ENCODE peak calls at places on chromosome 7, in nine cellular contexts. E, G, P, F, O, Q, T, C and K are unnamed samples.

GRCh38 chr7:73329861-73330581 is 2.1 kb downstream of the FKBP6 start:
- DNase-seq in E (peak; percentile 36), G (no peak), P (no peak), F (no peak), O (no peak), Q (no peak), T (no peak), C (no peak), K (no peak)

GRCh38 chr7:36396150-36396549 is 6.5 kb downstream of the ANLN start:
- DNase-seq in E (peak; percentile 23), G (no peak), P (no peak), F (no peak), O (no peak), Q (no peak), T (no peak), C (no peak), K (no peak)

GRCh38 chr7:21261627-21262564 is 166.0 kb upstream of the SP4 start:
- DNase-seq in E (peak; percentile 48), G (peak; percentile 32), P (no peak), F (peak; percentile 56), O (peak; percentile 24), Q (no peak), T (no peak), C (peak; percentile 51), K (no peak)

GRCh38 chr7:26348987-26349809 is 57.5 kb downstream of the SNX10 start:
- DNase-seq in E (no peak), G (no peak), P (no peak), F (no peak), O (no peak), Q (no peak), T (no peak), C (no peak), K (no peak)

GRCh38 chr7:113742377-113742776 is 176.4 kb downstream of the PPP1R3A start:
- DNase-seq in E (no peak), G (no peak), P (no peak), F (no peak), O (no peak), Q (no peak), T (no peak), C (no peak), K (no peak)

GRCh38 chr7:7696458-7697119 is 21.8 kb downstream of the RPA3 start:
- DNase-seq in E (peak; percentile 51), G (peak; percentile 43), P (no peak), F (no peak), O (peak; percentile 18), Q (peak; percentile 63), T (no peak), C (no peak), K (no peak)

GRCh38 chr7:98724591-98724990 is 107.5 kb downstream of the NPTX2 start:
- DNase-seq in E (peak; percentile 12), G (no peak), P (no peak), F (no peak), O (no peak), Q (no peak), T (no peak), C (no peak), K (no peak)

GRCh38 chr7:157432957-157433576 is 96.3 kb downstream of the DNAJB6 start:
- DNase-seq in E (peak; percentile 52), G (no peak), P (no peak), F (peak; percentile 70), O (peak; percentile 34), Q (no peak), T (no peak), C (peak; percentile 51), K (peak; percentile 52)

GRCh38 chr7:110839866-110840265 is 251.1 kb upstream of the LRRN3 start:
- DNase-seq in E (peak; percentile 66), G (peak; percentile 33), P (no peak), F (peak; percentile 29), O (no peak), Q (no peak), T (peak; percentile 21), C (peak; percentile 83), K (no peak)

GRCh38 chr7:151068069-151068773 is 8.8 kb downstream of the SLC4A2 start:
- DNase-seq in E (peak; percentile 47), G (no peak), P (no peak), F (no peak), O (no peak), Q (no peak), T (no peak), C (no peak), K (no peak)

GRCh38 chr7:51026341-51026740 is 243.6 kb upstream of the GRB10 start:
- DNase-seq in E (no peak), G (no peak), P (peak; percentile 28), F (no peak), O (no peak), Q (no peak), T (no peak), C (no peak), K (no peak)

GRCh38 chr7:57305192-57305748 is 144.7 kb upstream of the ZNF716 start:
- DNase-seq in E (no peak), G (no peak), P (no peak), F (peak; percentile 46), O (no peak), Q (no peak), T (no peak), C (no peak), K (no peak)

GRCh38 chr7:31663072-31663471 is 23.9 kb upstream of the PPP1R17 start:
- DNase-seq in E (no peak), G (peak; percentile 1), P (no peak), F (no peak), O (no peak), Q (no peak), T (no peak), C (no peak), K (no peak)

DNA sequence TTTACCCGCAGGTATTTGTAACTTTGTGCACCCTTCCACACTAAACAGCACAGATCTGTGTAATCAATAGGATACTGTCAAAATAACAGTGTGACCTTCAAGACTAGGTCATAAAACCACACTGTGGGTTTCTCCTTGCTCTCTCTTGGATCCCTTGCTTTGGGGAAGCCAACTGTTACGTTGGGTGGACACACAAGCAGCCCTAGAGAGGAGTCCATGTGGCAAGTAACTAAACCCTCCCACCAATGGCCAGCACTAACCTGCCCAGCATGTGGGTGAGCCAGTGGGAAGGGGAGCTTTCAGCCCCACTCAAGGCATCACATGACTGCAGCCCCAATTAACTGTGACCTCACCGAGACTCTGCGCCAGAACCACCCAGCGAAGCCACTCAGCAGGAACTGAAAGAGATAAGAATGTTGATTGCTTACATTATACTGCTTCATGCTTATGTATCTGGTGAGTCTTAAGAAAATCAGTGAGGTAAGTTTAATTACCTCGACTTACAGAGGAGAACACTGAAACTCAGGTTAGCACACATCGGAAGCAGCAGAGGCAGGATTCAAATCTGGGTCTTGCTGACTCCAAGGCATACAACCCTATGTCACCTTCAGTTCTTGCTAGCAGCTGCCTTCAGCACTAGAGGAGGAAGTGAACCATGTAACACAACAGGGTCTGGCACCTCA is 9.4 kb upstream of the ZC3HAV1 start:
- DNase-seq in E (no peak), G (no peak), P (no peak), F (no peak), O (no peak), Q (no peak), T (no peak), C (peak; percentile 80), K (no peak)
- H3K4me3 ChIP-seq in E (no peak overlapping the region), G (no peak overlapping the region), P (no peak overlapping the region), F (no peak overlapping the region), O (no peak overlapping the region), Q (no peak overlapping the region), T (no peak overlapping the region), C (peak overlapping the region; percentile 21), K (no peak overlapping the region)

DNA sequence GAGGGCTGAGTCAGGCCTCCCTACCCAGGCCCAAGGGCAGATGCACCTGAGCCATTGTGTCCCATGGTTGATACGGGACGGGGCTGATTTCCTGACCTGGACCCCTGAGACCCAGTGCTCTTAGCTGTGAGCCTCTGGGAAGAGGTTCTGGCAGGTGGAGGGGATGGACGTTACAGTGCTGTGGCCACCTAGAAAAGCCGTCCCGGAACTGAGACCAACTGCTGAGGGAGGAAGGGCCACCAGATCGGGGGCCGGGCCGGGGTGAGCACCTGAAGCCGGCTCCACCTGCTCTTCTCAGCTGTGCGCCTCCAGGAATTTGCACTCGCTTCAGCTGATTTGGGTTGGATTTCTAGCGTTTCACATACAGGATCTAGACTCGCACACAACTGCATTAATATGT is 35.4 kb downstream of the CHST12 start:
- DNase-seq in E (no peak), G (no peak), P (no peak), F (no peak), O (no peak), Q (no peak), T (no peak), C (no peak), K (no peak)
- TF ChIP-seq CTCF in E (no peak), G (no peak), P (no peak), F (no peak), O (no peak), Q (no peak), T (no peak), C (no peak), K (no peak)

DNA sequence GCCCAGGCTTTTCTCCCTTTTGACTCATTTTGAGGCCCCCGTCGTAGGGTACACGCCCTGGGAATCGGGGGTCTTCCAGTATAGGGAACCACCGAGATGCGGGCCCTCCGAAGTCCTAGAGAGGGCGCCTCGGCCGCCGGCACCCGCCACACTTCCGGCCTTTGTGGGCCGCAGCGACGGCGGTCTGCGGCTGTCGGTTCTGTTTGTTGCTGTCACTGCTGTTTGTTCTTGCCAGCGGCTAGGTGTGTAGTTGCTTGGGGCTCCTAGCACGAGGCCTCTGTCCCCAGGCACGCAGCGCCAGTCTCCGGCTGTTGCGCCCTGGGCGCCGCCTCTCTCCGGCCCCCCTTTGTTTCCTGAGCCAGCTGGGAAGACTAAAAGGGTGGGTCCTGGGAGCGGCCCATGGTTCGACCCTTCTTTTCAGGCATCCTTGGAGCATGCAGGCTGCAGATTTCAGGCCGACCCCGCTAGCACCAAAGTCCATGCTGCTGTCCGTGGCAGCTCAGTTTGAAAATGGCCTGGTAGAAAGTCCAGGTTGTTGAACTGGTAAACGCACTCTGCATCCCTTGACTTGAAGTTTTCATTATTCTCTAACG is 17.8 kb upstream of the ZKSCAN1 start:
- DNase-seq in E (peak; percentile 33), G (peak; percentile 87), P (no peak), F (peak; percentile 64), O (peak; percentile 46), Q (no peak), T (peak; percentile 55), C (peak; percentile 57), K (peak; percentile 68)
- H3K4me3 ChIP-seq in E (peak overlapping the region; percentile 35), G (peak overlapping the region; percentile 48), P (peak overlapping the region; percentile 56), F (peak overlapping the region; percentile 59), O (peak overlapping the region; percentile 22), Q (peak overlapping the region; percentile 41), T (peak overlapping the region; percentile 67), C (peak overlapping the region; percentile 67), K (peak overlapping the region; percentile 51)

GRCh38 chr7:4013793-4014192 is 668.3 kb upstream of the FOXK1 start:
- DNase-seq in E (no peak), G (no peak), P (no peak), F (no peak), O (no peak), Q (no peak), T (no peak), C (no peak), K (no peak)

GRCh38 chr7:4009720-4010119 is 672.4 kb upstream of the FOXK1 start:
- DNase-seq in E (no peak), G (no peak), P (no peak), F (no peak), O (no peak), Q (no peak), T (no peak), C (no peak), K (no peak)

GRCh38 chr7:4010923-4011656 is 671.0 kb upstream of the FOXK1 start:
- DNase-seq in E (no peak), G (no peak), P (no peak), F (no peak), O (no peak), Q (no peak), T (no peak), C (no peak), K (no peak)

GRCh38 chr7:4006687-4007086 is 675.4 kb upstream of the FOXK1 start:
- DNase-seq in E (no peak), G (peak; percentile 91), P (no peak), F (no peak), O (no peak), Q (no peak), T (no peak), C (no peak), K (no peak)

GRCh38 chr7:4010206-4010605 is 671.9 kb upstream of the FOXK1 start:
- DNase-seq in E (no peak), G (no peak), P (no peak), F (no peak), O (no peak), Q (no peak), T (no peak), C (no peak), K (no peak)
- TF ChIP-seq CTCF in E (no peak), G (no peak), P (no peak), F (no peak), O (no peak), Q (no peak), T (no peak), C (no peak), K (no peak)